ENCODE peak calls at places on chromosomes 16 and 17, in seven cellular contexts. S is NCI-H1092; Y is hippocampal formation; Z is stimulated activated CD8-positive, alpha-beta memory T cell treated with anti-CD3 and anti-CD28 coated beads, Interleukin-4, amount 100 ng/mL, for 24 hours; V is amniotic epithelial cell; A is CD4-positive, CD25-positive, alpha-beta regulatory T cell; D is ELF-1. I is an unnamed sample.

GRCh38 chr16:89826531-89827382 is 1.5 kb upstream of the SPIRE2 start:
- DNase-seq in S (no peak), Y (no peak), Z (no peak), V (peak; percentile 61), A (no peak), D (no peak), I (no peak)

GRCh38 chr16:11665071-11665491 is 3.2 kb upstream of the SNN start:
- DNase-seq in S (no peak), Y (no peak), Z (no peak), V (no peak), A (peak; percentile 52), D (no peak), I (no peak)

GRCh38 chr17:41868568-41868967 is 3.3 kb upstream of the KLHL11 start:
- DNase-seq in S (no peak), Y (no peak), Z (no peak), V (no peak), A (no peak), D (no peak), I (no peak)

GRCh38 chr17:73870035-73870434 is 225.8 kb upstream of the SDK2 start:
- DNase-seq in S (no peak), Y (no peak), Z (no peak), V (no peak), A (no peak), D (no peak), I (no peak)

GRCh38 chr17:77898521-77899434 is 59.7 kb upstream of the TNRC6C start:
- DNase-seq in S (no peak), Y (no peak), Z (no peak), V (no peak), A (no peak), D (no peak), I (no peak)

GRCh38 chr16:73196670-73197069 is 148.7 kb upstream of the ZFHX3 start:
- DNase-seq in S (peak; percentile 42), Y (peak; percentile 13), Z (peak; percentile 4), V (peak; percentile 69), A (no peak), D (peak; percentile 85), I (peak; percentile 62)

GRCh38 chr16:3364774-3365427 is 9.2 kb downstream of the OR2C1 start:
- DNase-seq in S (peak; percentile 64), Y (peak; percentile 88), Z (peak; percentile 79), V (peak; percentile 94), A (peak; percentile 85), D (peak; percentile 97), I (peak; percentile 84)

GRCh38 chr16:1972490-1972877 is 631 bp downstream of the TBL3 start:
- DNase-seq in S (no peak), Y (no peak), Z (no peak), V (peak; percentile 12), A (no peak), D (peak; percentile 39), I (no peak)

GRCh38 chr17:16199093-16199492 is 16.2 kb downstream of the NCOR1 start:
- DNase-seq in S (no peak), Y (no peak), Z (no peak), V (no peak), A (no peak), D (no peak), I (no peak)

GRCh38 chr17:42675348-42675983 is 1.3 kb downstream of the PLEKHH3 start:
- DNase-seq in S (peak; percentile 32), Y (peak; percentile 8), Z (no peak), V (no peak), A (no peak), D (no peak), I (no peak)

GRCh38 chr16:67825119-67825518 is 17.0 kb upstream of the THAP11 start:
- DNase-seq in S (no peak), Y (no peak), Z (no peak), V (no peak), A (no peak), D (no peak), I (no peak)

GRCh38 chr17:73986641-73987177 is 216.8 kb upstream of the RPL38 start:
- DNase-seq in S (no peak), Y (no peak), Z (no peak), V (no peak), A (no peak), D (no peak), I (no peak)

GRCh38 chr16:57299009-57299718 is 14.7 kb upstream of the PLLP start:
- DNase-seq in S (no peak), Y (no peak), Z (no peak), V (no peak), A (no peak), D (no peak), I (no peak)

GRCh38 chr16:48392407-48392806 is 7.2 kb upstream of the SIAH1 start:
- DNase-seq in S (no peak), Y (no peak), Z (no peak), V (no peak), A (no peak), D (no peak), I (no peak)

GRCh38 chr16:79562166-79562823 is 38.2 kb downstream of the MAF start:
- DNase-seq in S (no peak), Y (no peak), Z (no peak), V (no peak), A (no peak), D (no peak), I (no peak)

GRCh38 chr17:8314797-8315739 is 5.0 kb downstream of the ARHGEF15 start:
- DNase-seq in S (no peak), Y (no peak), Z (no peak), V (no peak), A (no peak), D (no peak), I (no peak)

GRCh38 chr16:53504161-53504663 is 1.2 kb upstream of the AKTIP start:
- DNase-seq in S (peak; percentile 30), Y (peak; percentile 51), Z (no peak), V (peak; percentile 29), A (peak; percentile 25), D (peak; percentile 31), I (peak; percentile 61)

GRCh38 chr17:78645421-78646295 is 68.5 kb upstream of the DNAH17 start:
- DNase-seq in S (no peak), Y (peak; percentile 48), Z (peak; percentile 36), V (peak; percentile 77), A (no peak), D (peak; percentile 67), I (peak; percentile 23)

GRCh38 chr16:77404823-77405222 is 30.0 kb downstream of the ADAMTS18 start:
- DNase-seq in S (no peak), Y (no peak), Z (no peak), V (no peak), A (no peak), D (no peak), I (no peak)

GRCh38 chr17:57544381-57544780 is 200.7 kb downstream of the CCDC182 start:
- DNase-seq in S (peak; percentile 51), Y (no peak), Z (no peak), V (no peak), A (no peak), D (no peak), I (no peak)

GRCh38 chr17:73283841-73284282 is 22.2 kb upstream of the CPSF4L start:
- DNase-seq in S (no peak), Y (no peak), Z (no peak), V (no peak), A (no peak), D (peak; percentile 90), I (no peak)

GRCh38 chr17:60941028-60941427 is 263.4 kb downstream of the BCAS3 start:
- DNase-seq in S (no peak), Y (no peak), Z (no peak), V (peak; percentile 96), A (no peak), D (no peak), I (peak; percentile 53)

GRCh38 chr17:67377727-67378443 is 804 bp downstream of the PITPNC1 start:
- DNase-seq in S (no peak), Y (peak; percentile 30), Z (peak; percentile 39), V (peak; percentile 28), A (peak; percentile 56), D (peak; percentile 71), I (peak; percentile 36)

GRCh38 chr17:55317284-55317683 is 52.5 kb downstream of the HLF start:
- DNase-seq in S (no peak), Y (no peak), Z (no peak), V (no peak), A (no peak), D (no peak), I (no peak)

GRCh38 chr16:3472878-3473595 is 22.3 kb downstream of the C16orf90 start:
- DNase-seq in S (no peak), Y (no peak), Z (no peak), V (no peak), A (no peak), D (no peak), I (no peak)

GRCh38 chr17:2656293-2656692 is 55.3 kb downstream of the CLUH start:
- DNase-seq in S (no peak), Y (no peak), Z (no peak), V (no peak), A (no peak), D (no peak), I (no peak)